ENCODE peak calls at places on chromosomes 3 and 15, in five cellular contexts. I is K562, Z is HepG2, B is HCT116, G is GM12878. V is an unnamed sample.

GRCh38 chr3:128572644-128573105 is 77.9 kb downstream of the RPN1 start:
- DNase-seq in G (peak), B (peak), I (peak), Z (peak), V (no peak)

GRCh38 chr3:69890094-69890493 is 109.4 kb upstream of the SAMMSON start:
- DNase-seq in G (no peak), I (no peak), Z (no peak), B (no peak), V (no peak)

GRCh38 chr3:125582707-125583106 is 12.6 kb downstream of the OSBPL11 start:
- DNase-seq in I (no peak), Z (peak), B (peak), G (no peak), V (no peak)

GRCh38 chr3:122619040-122619439 is 41.6 kb downstream of the PARP15 start:
- DNase-seq in B (no peak), Z (no peak), I (no peak), G (peak), V (no peak)

GRCh38 chr15:57505056-57505713 is 86.5 kb upstream of the MYZAP start:
- DNase-seq in I (no peak), Z (peak), B (no peak), G (no peak), V (no peak)

GRCh38 chr3:101195951-101196713 is 124.2 kb downstream of the IMPG2 start:
- DNase-seq in G (no peak), I (no peak), Z (peak), B (peak), V (no peak)

GRCh38 chr15:49918106-49918505 is 200.9 kb downstream of the ATP8B4 start:
- DNase-seq in I (no peak), B (no peak), G (no peak), Z (no peak), V (no peak)

GRCh38 chr3:82467051-82467450 is 705.6 kb upstream of the GBE1 start:
- DNase-seq in B (no peak), I (no peak), G (no peak), Z (no peak), V (no peak)

GRCh38 chr15:85858586-85859375 is 64.1 kb upstream of the KLHL25 start:
- DNase-seq in Z (peak), I (peak), B (peak), G (no peak), V (peak)

GRCh38 chr3:134249935-134250716 is 533 bp downstream of the RYK start:
- DNase-seq in G (no peak), I (peak), B (no peak), Z (peak), V (no peak)

GRCh38 chr3:12943124-12944021 is 102.0 kb upstream of the RPL32 start:
- DNase-seq in Z (no peak), G (no peak), I (no peak), B (no peak), V (no peak)

GRCh38 chr3:153215971-153216370 is 53.9 kb downstream of the RAP2B start:
- DNase-seq in Z (no peak), I (no peak), G (no peak), B (no peak), V (no peak)

GRCh38 chr3:153215497-153215896 is 53.5 kb downstream of the RAP2B start:
- DNase-seq in Z (no peak), B (no peak), I (no peak), G (no peak), V (no peak)

GRCh38 chr3:153209596-153209995 is 47.6 kb downstream of the RAP2B start:
- DNase-seq in I (no peak), G (no peak), B (peak), Z (no peak), V (peak)

GRCh38 chr3:153210116-153210515 is 48.1 kb downstream of the RAP2B start:
- DNase-seq in G (no peak), I (peak), Z (no peak), B (peak), V (no peak)

GRCh38 chr3:153210660-153211059 is 48.6 kb downstream of the RAP2B start:
- DNase-seq in B (no peak), Z (no peak), G (no peak), I (no peak), V (no peak)
- TF ChIP-seq YY1 in B (no peak), Z (no peak), G (no peak), I (no peak), V (no peak)

GRCh38 chr3:123952844-123953520 is 8.0 kb downstream of the CCDC14 start:
- DNase-seq in G (no peak), Z (no peak), B (no peak), I (no peak), V (no peak)

GRCh38 chr3:123949606-123950005 is 11.4 kb downstream of the CCDC14 start:
- DNase-seq in I (no peak), Z (no peak), G (no peak), B (no peak), V (no peak)

GRCh38 chr3:123953735-123954134 is 7.3 kb downstream of the CCDC14 start:
- DNase-seq in Z (no peak), I (no peak), B (no peak), G (no peak), V (no peak)

GRCh38 chr3:123948449-123948848 is 12.6 kb downstream of the CCDC14 start:
- DNase-seq in G (no peak), Z (no peak), B (no peak), I (no peak), V (no peak)

GRCh38 chr3:123951522-123952447 is 9.2 kb downstream of the CCDC14 start:
- DNase-seq in Z (no peak), I (no peak), B (no peak), G (no peak), V (no peak)
- TF ChIP-seq CEBPB in Z (no peak), I (no peak), B (no peak), G (no peak), V (no peak)

GRCh38 chr3:23387286-23387918 is 184.3 kb downstream of the UBE2E2 start:
- DNase-seq in G (no peak), I (no peak), Z (no peak), B (no peak), V (no peak)
- TF ChIP-seq YY1 in G (no peak), I (no peak), Z (no peak), B (no peak), V (no peak)

DNA sequence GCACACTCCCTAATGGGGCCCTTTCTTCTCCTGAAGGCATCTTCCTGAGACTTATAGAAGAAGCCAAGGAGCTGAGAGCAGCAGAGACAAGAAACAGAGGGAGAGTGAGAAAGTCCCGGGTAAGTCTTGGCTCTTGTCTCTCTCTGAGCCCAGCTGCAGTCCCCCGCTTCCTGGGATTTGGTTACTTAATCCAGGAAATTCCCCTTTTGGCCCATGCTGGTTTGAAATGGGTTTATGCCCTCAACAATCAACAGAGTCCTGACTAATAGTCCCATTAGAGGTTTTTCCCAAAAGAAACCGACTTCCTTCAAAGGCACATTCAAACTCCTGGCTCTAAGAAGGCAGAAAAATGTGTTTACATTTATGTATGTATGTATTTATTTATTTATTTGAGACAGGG is 22.0 kb downstream of the TMEM158 start:
- DNase-seq in I (no peak), G (no peak), B (no peak), Z (no peak), V (no peak)
- TF ChIP-seq CEBPB in I (peak), G (no peak), B (no peak), Z (no peak), V (no peak)

GRCh38 chr15:52056496-52056895 is 37.5 kb downstream of the MAPK6 start:
- DNase-seq in G (no peak), B (no peak), Z (no peak), I (no peak), V (no peak)
- TF ChIP-seq YY1 in G (no peak), B (no peak), Z (no peak), I (no peak), V (no peak)

GRCh38 chr15:96207377-96208006 is 123.0 kb upstream of the NR2F2 start:
- DNase-seq in I (no peak), Z (no peak), G (no peak), B (no peak), V (no peak)

GRCh38 chr15:96213045-96213444 is 117.5 kb upstream of the NR2F2 start:
- DNase-seq in I (no peak), Z (no peak), B (no peak), G (no peak), V (no peak)

GRCh38 chr15:96213896-96214295 is 116.6 kb upstream of the NR2F2 start:
- DNase-seq in G (no peak), I (no peak), B (no peak), Z (no peak), V (no peak)

DNA sequence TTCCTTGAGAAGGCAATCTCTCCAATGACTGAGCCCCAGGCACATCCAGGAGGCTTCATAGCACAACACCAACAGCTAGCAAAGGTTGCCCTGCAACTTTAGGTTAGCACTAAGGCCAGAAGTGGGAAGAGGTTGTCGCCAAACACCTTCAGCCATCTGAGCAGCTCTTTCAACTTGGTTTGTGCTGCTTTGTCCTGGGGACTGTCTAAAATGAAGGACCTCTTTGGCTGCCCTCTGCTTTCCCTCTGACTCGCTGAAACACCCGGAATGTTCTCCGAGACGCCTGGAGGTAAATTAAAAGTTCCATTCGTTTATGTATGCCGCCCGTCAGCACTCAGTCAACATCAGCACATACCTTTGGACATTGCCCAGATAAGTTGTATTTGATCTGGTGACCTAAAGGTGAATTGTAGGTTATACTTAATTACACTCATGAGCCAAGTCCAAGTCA is 121.2 kb upstream of the NR2F2 start:
- DNase-seq in G (no peak), I (no peak), B (no peak), Z (peak), V (no peak)
- TF ChIP-seq CEBPB in G (no peak), I (no peak), B (no peak), Z (no peak), V (no peak)

DNA sequence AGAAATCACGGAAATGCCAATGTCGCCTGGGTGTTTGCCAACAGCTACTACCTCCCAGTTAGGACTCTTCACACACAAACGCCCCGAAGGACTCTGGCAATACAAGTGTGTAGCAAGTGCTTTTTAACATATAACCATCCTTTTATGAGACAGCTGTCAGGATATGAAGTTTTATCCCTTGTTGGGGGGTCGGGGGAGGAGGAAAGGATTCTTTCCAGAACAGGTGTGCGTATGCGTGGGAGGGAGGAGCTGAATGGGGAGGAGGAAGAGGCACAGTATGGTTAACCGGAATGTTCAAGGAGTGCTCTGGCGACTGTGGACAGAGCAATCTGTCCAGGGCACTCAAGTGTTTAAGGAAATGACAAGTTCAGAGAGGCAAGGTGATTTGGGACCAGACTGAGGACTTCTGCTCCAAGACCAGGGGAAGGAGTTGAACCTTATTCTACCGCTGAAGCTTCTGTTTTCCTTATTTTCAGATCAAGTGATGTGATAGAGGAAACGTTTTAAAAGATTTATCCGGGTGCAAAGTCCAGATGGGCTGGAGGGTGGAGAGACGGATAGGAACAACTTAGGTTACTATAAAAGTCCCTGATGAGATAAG is 1.3 kb downstream of the TSPAN3 start:
- DNase-seq in Z (no peak), I (no peak), G (no peak), B (no peak), V (no peak)
- TF ChIP-seq YY1 in Z (no peak), I (no peak), G (no peak), B (no peak), V (no peak)

GRCh38 chr15:61327019-61327631 is 98.0 kb upstream of the RORA start:
- DNase-seq in B (no peak), G (peak), I (no peak), Z (no peak), V (no peak)
- TF ChIP-seq CEBPB in B (no peak), G (no peak), I (no peak), Z (no peak), V (no peak)

DNA sequence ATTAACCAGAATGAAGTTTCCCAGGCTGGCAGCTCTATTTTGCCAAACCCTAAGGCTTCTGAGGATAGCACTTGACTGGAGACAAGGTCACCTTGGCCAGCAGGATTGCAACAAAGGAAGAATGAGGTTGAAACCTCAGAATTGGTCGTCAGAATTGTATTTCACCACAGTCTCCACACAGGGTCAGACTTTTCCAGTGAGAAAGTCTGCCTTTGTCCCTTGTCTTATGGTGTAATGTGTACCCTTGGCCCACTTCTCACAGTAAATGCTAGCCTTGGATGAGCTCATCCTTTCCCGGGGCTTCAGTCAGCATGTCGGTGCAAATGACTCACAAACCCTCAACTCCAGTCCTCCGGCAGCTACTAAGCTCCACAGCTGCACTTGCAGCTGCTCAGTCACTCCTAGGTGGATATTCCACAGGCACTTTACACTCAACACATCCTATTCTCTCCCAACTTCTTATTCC is 19.7 kb downstream of the SSR3 start:
- DNase-seq in I (no peak), G (no peak), B (peak), Z (peak), V (no peak)
- TF ChIP-seq YY1 in I (no peak), G (no peak), B (no peak), Z (no peak), V (no peak)

GRCh38 chr15:68380456-68380855 is 51.5 kb downstream of the ITGA11 start:
- DNase-seq in I (no peak), B (no peak), G (no peak), Z (no peak), V (peak)

GRCh38 chr15:68383161-68384074 is 48.5 kb downstream of the ITGA11 start:
- DNase-seq in B (peak), Z (peak), G (no peak), I (peak), V (peak)

GRCh38 chr15:68384451-68385239 is 47.3 kb downstream of the ITGA11 start:
- DNase-seq in B (no peak), G (no peak), I (no peak), Z (no peak), V (no peak)

GRCh38 chr15:68379759-68380290 is 52.1 kb downstream of the ITGA11 start:
- DNase-seq in I (no peak), Z (no peak), B (no peak), G (no peak), V (peak)

GRCh38 chr15:68382286-68383007 is 49.5 kb downstream of the ITGA11 start:
- DNase-seq in I (no peak), B (no peak), Z (no peak), G (no peak), V (peak)
- TF ChIP-seq CEBPB in I (no peak), B (no peak), Z (no peak), G (no peak), V (no peak)